ENCODE peak calls at places on chromosomes 6 and 20, in nine cellular contexts. One of them, this sample, is unnamed.

GRCh38 chr6:20479075-20479871 is 55.0 kb upstream of the CDKAL1 start:
- DNase-seq in nephron progenitor cell: no peak
- DNase-seq in coronary artery: no peak
- DNase-seq in pancreas: no peak
- DNase-seq in hepatocyte: no peak
- DNase-seq in stomach: no peak
- DNase-seq in body of pancreas: no peak
- DNase-seq in cardiac fibroblast: no peak
- DNase-seq in upper lobe of left lung: no peak
- DNase-seq in this sample: peak

GRCh38 chr6:43302126-43302525 is 4.1 kb downstream of the SLC22A7 start:
- DNase-seq in nephron progenitor cell: no peak
- DNase-seq in coronary artery: no peak
- DNase-seq in pancreas: no peak
- DNase-seq in hepatocyte: no peak
- DNase-seq in stomach: no peak
- DNase-seq in body of pancreas: no peak
- DNase-seq in cardiac fibroblast: no peak
- DNase-seq in upper lobe of left lung: no peak
- DNase-seq in this sample: peak

GRCh38 chr6:80210618-80211017 is 104.1 kb downstream of the BCKDHB start:
- DNase-seq in nephron progenitor cell: no peak
- DNase-seq in coronary artery: no peak
- DNase-seq in pancreas: no peak
- DNase-seq in hepatocyte: peak
- DNase-seq in stomach: no peak
- DNase-seq in body of pancreas: no peak
- DNase-seq in cardiac fibroblast: no peak
- DNase-seq in upper lobe of left lung: no peak
- DNase-seq in this sample: no peak

GRCh38 chr20:6632187-6632586 is 135.3 kb upstream of the BMP2 start:
- DNase-seq in nephron progenitor cell: no peak
- DNase-seq in coronary artery: no peak
- DNase-seq in pancreas: no peak
- DNase-seq in hepatocyte: peak
- DNase-seq in stomach: no peak
- DNase-seq in body of pancreas: peak
- DNase-seq in cardiac fibroblast: peak
- DNase-seq in upper lobe of left lung: no peak
- DNase-seq in this sample: no peak

GRCh38 chr6:129192458-129192989 is 309.6 kb downstream of the LAMA2 start:
- DNase-seq in nephron progenitor cell: no peak
- DNase-seq in coronary artery: no peak
- DNase-seq in pancreas: no peak
- DNase-seq in hepatocyte: no peak
- DNase-seq in stomach: no peak
- DNase-seq in body of pancreas: no peak
- DNase-seq in cardiac fibroblast: no peak
- DNase-seq in upper lobe of left lung: peak
- DNase-seq in this sample: no peak

GRCh38 chr6:56329296-56330050 is 82.1 kb upstream of the COL21A1 start:
- DNase-seq in nephron progenitor cell: no peak
- DNase-seq in coronary artery: no peak
- DNase-seq in pancreas: no peak
- DNase-seq in hepatocyte: no peak
- DNase-seq in stomach: no peak
- DNase-seq in body of pancreas: no peak
- DNase-seq in cardiac fibroblast: peak
- DNase-seq in upper lobe of left lung: no peak
- DNase-seq in this sample: no peak

GRCh38 chr6:142372348-142372747 is 70.5 kb downstream of the ADGRG6 start:
- DNase-seq in nephron progenitor cell: no peak
- DNase-seq in coronary artery: no peak
- DNase-seq in pancreas: no peak
- DNase-seq in hepatocyte: peak
- DNase-seq in stomach: no peak
- DNase-seq in body of pancreas: no peak
- DNase-seq in cardiac fibroblast: peak
- DNase-seq in upper lobe of left lung: no peak
- DNase-seq in this sample: no peak

GRCh38 chr6:45155341-45155894 is 172.7 kb upstream of the RUNX2 start:
- DNase-seq in nephron progenitor cell: no peak
- DNase-seq in coronary artery: no peak
- DNase-seq in pancreas: no peak
- DNase-seq in hepatocyte: no peak
- DNase-seq in stomach: no peak
- DNase-seq in body of pancreas: no peak
- DNase-seq in cardiac fibroblast: no peak
- DNase-seq in upper lobe of left lung: no peak
- DNase-seq in this sample: no peak

DNA sequence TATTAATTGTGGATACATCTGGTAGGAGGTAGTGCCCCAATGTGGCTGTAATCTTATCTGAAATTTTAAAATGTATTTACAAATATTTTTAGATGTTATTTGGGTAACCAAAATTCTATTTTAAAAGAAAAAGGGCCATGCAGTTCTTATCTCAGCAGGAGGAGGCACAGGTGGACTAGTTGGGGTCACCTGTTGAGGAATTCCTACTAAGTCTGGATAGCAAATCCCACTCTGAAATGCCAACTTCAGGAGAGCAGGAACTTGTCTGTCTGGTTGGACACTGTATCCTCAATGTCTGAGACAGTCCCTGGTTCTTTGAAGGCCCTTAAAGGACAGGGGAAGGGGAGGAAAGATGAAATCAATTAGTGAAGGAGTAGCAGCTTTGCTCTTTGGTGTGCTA is 82.6 kb downstream of the EYA2 start:
- DNase-seq in nephron progenitor cell: no peak
- DNase-seq in coronary artery: no peak
- DNase-seq in pancreas: no peak
- DNase-seq in hepatocyte: no peak
- DNase-seq in stomach: no peak
- DNase-seq in body of pancreas: no peak
- DNase-seq in cardiac fibroblast: no peak
- DNase-seq in upper lobe of left lung: no peak
- DNase-seq in this sample: no peak
- TF ChIP-seq CTCF in nephron progenitor cell: no peak
- TF ChIP-seq CTCF in coronary artery: no peak
- TF ChIP-seq CTCF in pancreas: no peak
- TF ChIP-seq CTCF in hepatocyte: no peak
- TF ChIP-seq CTCF in stomach: no peak
- TF ChIP-seq CTCF in body of pancreas: no peak
- TF ChIP-seq CTCF in cardiac fibroblast: no peak
- TF ChIP-seq CTCF in upper lobe of left lung: no peak
- TF ChIP-seq CTCF in this sample: no peak

DNA sequence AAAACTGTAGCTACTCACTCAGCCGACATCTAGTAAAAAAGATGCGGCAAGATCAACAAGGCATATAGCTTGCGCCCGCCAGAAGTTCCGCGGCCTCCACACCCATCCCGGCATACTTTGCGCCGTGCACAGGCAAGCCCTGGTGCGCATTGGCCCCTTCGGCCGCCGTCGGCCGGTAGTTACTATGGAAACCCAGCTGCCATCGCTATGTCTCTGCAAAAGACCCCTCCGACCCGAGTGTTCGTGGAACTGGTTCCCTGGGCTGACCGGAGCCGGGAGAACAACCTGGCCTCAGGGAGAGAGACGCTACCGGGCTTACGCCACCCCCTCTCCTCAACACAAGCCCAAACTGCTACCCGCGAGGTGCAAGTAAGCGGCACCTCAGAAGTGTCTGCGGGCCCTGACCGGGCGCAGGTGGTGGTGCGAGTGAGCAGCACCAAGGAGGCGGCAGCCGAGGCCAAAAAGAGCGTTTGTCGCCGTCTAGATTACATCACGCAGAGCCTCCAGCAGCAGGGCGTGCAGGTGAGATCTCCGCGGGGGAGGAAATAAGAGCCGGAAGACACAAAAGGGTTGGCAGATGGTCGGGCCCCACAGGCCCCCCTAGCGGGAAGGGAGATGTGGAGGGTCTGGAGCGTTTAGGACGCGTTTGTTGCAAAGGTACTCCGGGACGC is at the start of gene IRAK1BP1:
- DNase-seq in nephron progenitor cell: peak
- DNase-seq in coronary artery: peak
- DNase-seq in pancreas: peak
- DNase-seq in hepatocyte: peak
- DNase-seq in stomach: peak
- DNase-seq in body of pancreas: peak
- DNase-seq in cardiac fibroblast: peak
- DNase-seq in upper lobe of left lung: peak
- DNase-seq in this sample: peak
- TF ChIP-seq CTCF in nephron progenitor cell: peak
- TF ChIP-seq CTCF in coronary artery: no peak
- TF ChIP-seq CTCF in pancreas: no peak
- TF ChIP-seq CTCF in hepatocyte: peak
- TF ChIP-seq CTCF in stomach: no peak
- TF ChIP-seq CTCF in body of pancreas: no peak
- TF ChIP-seq CTCF in cardiac fibroblast: no peak
- TF ChIP-seq CTCF in upper lobe of left lung: no peak
- TF ChIP-seq CTCF in this sample: peak

GRCh38 chr6:95544517-95545225 is 32.7 kb upstream of the MANEA start:
- DNase-seq in nephron progenitor cell: no peak
- DNase-seq in coronary artery: no peak
- DNase-seq in pancreas: no peak
- DNase-seq in hepatocyte: no peak
- DNase-seq in stomach: no peak
- DNase-seq in body of pancreas: no peak
- DNase-seq in cardiac fibroblast: no peak
- DNase-seq in upper lobe of left lung: no peak
- DNase-seq in this sample: no peak

GRCh38 chr6:95545691-95546090 is 31.6 kb upstream of the MANEA start:
- DNase-seq in nephron progenitor cell: no peak
- DNase-seq in coronary artery: no peak
- DNase-seq in pancreas: no peak
- DNase-seq in hepatocyte: no peak
- DNase-seq in stomach: no peak
- DNase-seq in body of pancreas: no peak
- DNase-seq in cardiac fibroblast: peak
- DNase-seq in upper lobe of left lung: no peak
- DNase-seq in this sample: no peak

GRCh38 chr6:95547043-95547442 is 30.3 kb upstream of the MANEA start:
- DNase-seq in nephron progenitor cell: no peak
- DNase-seq in coronary artery: no peak
- DNase-seq in pancreas: no peak
- DNase-seq in hepatocyte: no peak
- DNase-seq in stomach: no peak
- DNase-seq in body of pancreas: no peak
- DNase-seq in cardiac fibroblast: no peak
- DNase-seq in upper lobe of left lung: no peak
- DNase-seq in this sample: no peak

GRCh38 chr6:95545226-95545625 is 32.1 kb upstream of the MANEA start:
- DNase-seq in nephron progenitor cell: no peak
- DNase-seq in coronary artery: no peak
- DNase-seq in pancreas: no peak
- DNase-seq in hepatocyte: no peak
- DNase-seq in stomach: no peak
- DNase-seq in body of pancreas: no peak
- DNase-seq in cardiac fibroblast: peak
- DNase-seq in upper lobe of left lung: no peak
- DNase-seq in this sample: no peak

GRCh38 chr6:95543798-95544197 is 33.5 kb upstream of the MANEA start:
- DNase-seq in nephron progenitor cell: no peak
- DNase-seq in coronary artery: no peak
- DNase-seq in pancreas: no peak
- DNase-seq in hepatocyte: no peak
- DNase-seq in stomach: no peak
- DNase-seq in body of pancreas: no peak
- DNase-seq in cardiac fibroblast: no peak
- DNase-seq in upper lobe of left lung: no peak
- DNase-seq in this sample: no peak
- TF ChIP-seq CTCF in nephron progenitor cell: no peak
- TF ChIP-seq CTCF in coronary artery: no peak
- TF ChIP-seq CTCF in pancreas: no peak
- TF ChIP-seq CTCF in hepatocyte: no peak
- TF ChIP-seq CTCF in stomach: no peak
- TF ChIP-seq CTCF in body of pancreas: no peak
- TF ChIP-seq CTCF in cardiac fibroblast: no peak
- TF ChIP-seq CTCF in upper lobe of left lung: no peak
- TF ChIP-seq CTCF in this sample: no peak

GRCh38 chr6:107196143-107196542 is 80.8 kb upstream of the BEND3 start:
- DNase-seq in nephron progenitor cell: no peak
- DNase-seq in coronary artery: no peak
- DNase-seq in pancreas: no peak
- DNase-seq in hepatocyte: no peak
- DNase-seq in stomach: no peak
- DNase-seq in body of pancreas: no peak
- DNase-seq in cardiac fibroblast: no peak
- DNase-seq in upper lobe of left lung: no peak
- DNase-seq in this sample: no peak

GRCh38 chr6:107187630-107188029 is 72.3 kb upstream of the BEND3 start:
- DNase-seq in nephron progenitor cell: no peak
- DNase-seq in coronary artery: no peak
- DNase-seq in pancreas: no peak
- DNase-seq in hepatocyte: no peak
- DNase-seq in stomach: no peak
- DNase-seq in body of pancreas: no peak
- DNase-seq in cardiac fibroblast: no peak
- DNase-seq in upper lobe of left lung: no peak
- DNase-seq in this sample: no peak

GRCh38 chr6:107192739-107193296 is 77.5 kb upstream of the BEND3 start:
- DNase-seq in nephron progenitor cell: no peak
- DNase-seq in coronary artery: no peak
- DNase-seq in pancreas: no peak
- DNase-seq in hepatocyte: no peak
- DNase-seq in stomach: no peak
- DNase-seq in body of pancreas: no peak
- DNase-seq in cardiac fibroblast: no peak
- DNase-seq in upper lobe of left lung: no peak
- DNase-seq in this sample: no peak
- TF ChIP-seq CTCF in nephron progenitor cell: no peak
- TF ChIP-seq CTCF in coronary artery: no peak
- TF ChIP-seq CTCF in pancreas: no peak
- TF ChIP-seq CTCF in hepatocyte: no peak
- TF ChIP-seq CTCF in stomach: no peak
- TF ChIP-seq CTCF in body of pancreas: no peak
- TF ChIP-seq CTCF in cardiac fibroblast: no peak
- TF ChIP-seq CTCF in upper lobe of left lung: no peak
- TF ChIP-seq CTCF in this sample: no peak

DNA sequence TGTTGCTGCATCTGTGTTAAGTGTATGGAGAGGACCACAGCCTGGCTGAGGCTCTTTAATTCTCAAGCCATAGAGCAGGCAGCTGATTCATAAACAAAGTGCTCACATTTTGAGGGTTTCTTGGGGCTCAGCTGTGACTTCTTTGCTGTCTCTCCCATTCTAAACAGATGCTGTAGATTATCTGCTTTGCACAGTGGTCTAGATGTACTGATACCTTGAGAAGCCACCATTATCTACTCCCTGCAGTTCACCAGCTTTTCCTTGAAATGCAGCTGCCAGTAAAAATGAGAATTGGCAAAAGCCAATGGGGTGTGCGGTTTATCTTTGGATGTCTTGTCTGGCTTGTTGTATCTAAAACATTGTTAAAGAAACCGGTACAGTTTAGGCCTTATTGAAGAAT is 5.2 kb upstream of the CNR1 start:
- DNase-seq in nephron progenitor cell: no peak
- DNase-seq in coronary artery: no peak
- DNase-seq in pancreas: no peak
- DNase-seq in hepatocyte: no peak
- DNase-seq in stomach: no peak
- DNase-seq in body of pancreas: no peak
- DNase-seq in cardiac fibroblast: no peak
- DNase-seq in upper lobe of left lung: no peak
- DNase-seq in this sample: no peak
- TF ChIP-seq CTCF in nephron progenitor cell: no peak
- TF ChIP-seq CTCF in coronary artery: no peak
- TF ChIP-seq CTCF in pancreas: no peak
- TF ChIP-seq CTCF in hepatocyte: no peak
- TF ChIP-seq CTCF in stomach: no peak
- TF ChIP-seq CTCF in body of pancreas: no peak
- TF ChIP-seq CTCF in cardiac fibroblast: no peak
- TF ChIP-seq CTCF in upper lobe of left lung: no peak
- TF ChIP-seq CTCF in this sample: no peak

GRCh38 chr20:57713505-57713903 is 3.7 kb upstream of the PMEPA1 start:
- DNase-seq in nephron progenitor cell: no peak
- DNase-seq in coronary artery: peak
- DNase-seq in pancreas: no peak
- DNase-seq in hepatocyte: no peak
- DNase-seq in stomach: no peak
- DNase-seq in body of pancreas: no peak
- DNase-seq in cardiac fibroblast: peak
- DNase-seq in upper lobe of left lung: peak
- DNase-seq in this sample: no peak
- TF ChIP-seq CTCF in nephron progenitor cell: no peak
- TF ChIP-seq CTCF in coronary artery: no peak
- TF ChIP-seq CTCF in pancreas: no peak
- TF ChIP-seq CTCF in hepatocyte: no peak
- TF ChIP-seq CTCF in stomach: no peak
- TF ChIP-seq CTCF in body of pancreas: no peak
- TF ChIP-seq CTCF in cardiac fibroblast: no peak
- TF ChIP-seq CTCF in upper lobe of left lung: no peak
- TF ChIP-seq CTCF in this sample: no peak

This sample was measured in osteocyte.